ENCODE peak calls at places on chromosome 11, in six cellular contexts. One of them, this sample, is unnamed.

GRCh38 chr11:76830639-76831312 is 29.9 kb upstream of the ACER3 start:
- DNase-seq in colonic mucosa: peak; percentile 26
- DNase-seq in activated naive CD8-positive, alpha-beta T cell treated with anti-CD3 and anti-CD28 coated beads, Interleukin-2, amount 50 U/mL, for 24 hours: no peak
- DNase-seq in uterus: no peak
- DNase-seq in activated T-cell treated with anti-CD3 and anti-CD28 coated beads, Interleukin-2, amount 50 U/mL, for 4 hours: no peak
- DNase-seq in PC-9: no peak
- DNase-seq in this sample: no peak

GRCh38 chr11:36037031-36037430 is 93.2 kb downstream of the LDLRAD3 start:
- DNase-seq in activated T-cell treated with anti-CD3 and anti-CD28 coated beads, Interleukin-2, amount 50 U/mL, for 4 hours: no peak
- DNase-seq in uterus: no peak
- DNase-seq in PC-9: no peak
- DNase-seq in colonic mucosa: no peak
- DNase-seq in activated naive CD8-positive, alpha-beta T cell treated with anti-CD3 and anti-CD28 coated beads, Interleukin-2, amount 50 U/mL, for 24 hours: no peak
- DNase-seq in this sample: no peak

GRCh38 chr11:28146123-28146751 is 38.0 kb downstream of the METTL15 start:
- DNase-seq in activated naive CD8-positive, alpha-beta T cell treated with anti-CD3 and anti-CD28 coated beads, Interleukin-2, amount 50 U/mL, for 24 hours: no peak
- DNase-seq in PC-9: no peak
- DNase-seq in colonic mucosa: no peak
- DNase-seq in uterus: no peak
- DNase-seq in activated T-cell treated with anti-CD3 and anti-CD28 coated beads, Interleukin-2, amount 50 U/mL, for 4 hours: no peak
- DNase-seq in this sample: no peak

GRCh38 chr11:64340671-64341335 is 799 bp downstream of the CCDC88B start:
- DNase-seq in uterus: no peak
- DNase-seq in activated naive CD8-positive, alpha-beta T cell treated with anti-CD3 and anti-CD28 coated beads, Interleukin-2, amount 50 U/mL, for 24 hours: peak; percentile 92
- DNase-seq in PC-9: no peak
- DNase-seq in activated T-cell treated with anti-CD3 and anti-CD28 coated beads, Interleukin-2, amount 50 U/mL, for 4 hours: peak; percentile 75
- DNase-seq in colonic mucosa: peak; percentile 90
- DNase-seq in this sample: peak; percentile 80

GRCh38 chr11:112610996-112611795 is 350.0 kb upstream of the NCAM1 start:
- DNase-seq in activated T-cell treated with anti-CD3 and anti-CD28 coated beads, Interleukin-2, amount 50 U/mL, for 4 hours: no peak
- DNase-seq in uterus: no peak
- DNase-seq in activated naive CD8-positive, alpha-beta T cell treated with anti-CD3 and anti-CD28 coated beads, Interleukin-2, amount 50 U/mL, for 24 hours: no peak
- DNase-seq in PC-9: no peak
- DNase-seq in colonic mucosa: no peak
- DNase-seq in this sample: no peak

GRCh38 chr11:125079151-125079877 is 16.2 kb downstream of the SLC37A2 start:
- DNase-seq in PC-9: peak; percentile 49
- DNase-seq in activated T-cell treated with anti-CD3 and anti-CD28 coated beads, Interleukin-2, amount 50 U/mL, for 4 hours: no peak
- DNase-seq in colonic mucosa: no peak
- DNase-seq in uterus: no peak
- DNase-seq in activated naive CD8-positive, alpha-beta T cell treated with anti-CD3 and anti-CD28 coated beads, Interleukin-2, amount 50 U/mL, for 24 hours: no peak
- DNase-seq in this sample: no peak

GRCh38 chr11:120337896-120338840 is 2.0 kb downstream of the ARHGEF12 start:
- DNase-seq in colonic mucosa: no peak
- DNase-seq in activated naive CD8-positive, alpha-beta T cell treated with anti-CD3 and anti-CD28 coated beads, Interleukin-2, amount 50 U/mL, for 24 hours: no peak
- DNase-seq in uterus: no peak
- DNase-seq in activated T-cell treated with anti-CD3 and anti-CD28 coated beads, Interleukin-2, amount 50 U/mL, for 4 hours: no peak
- DNase-seq in PC-9: no peak
- DNase-seq in this sample: no peak

GRCh38 chr11:125433454-125434121 is 62.5 kb downstream of the FEZ1 start:
- DNase-seq in uterus: no peak
- DNase-seq in colonic mucosa: no peak
- DNase-seq in activated naive CD8-positive, alpha-beta T cell treated with anti-CD3 and anti-CD28 coated beads, Interleukin-2, amount 50 U/mL, for 24 hours: peak; percentile 25
- DNase-seq in activated T-cell treated with anti-CD3 and anti-CD28 coated beads, Interleukin-2, amount 50 U/mL, for 4 hours: no peak
- DNase-seq in PC-9: peak; percentile 14
- DNase-seq in this sample: peak; percentile 8

GRCh38 chr11:118870396-118871343 is 13.0 kb upstream of the CXCR5 start:
- DNase-seq in activated naive CD8-positive, alpha-beta T cell treated with anti-CD3 and anti-CD28 coated beads, Interleukin-2, amount 50 U/mL, for 24 hours: no peak
- DNase-seq in uterus: peak; percentile 38
- DNase-seq in PC-9: peak; percentile 67
- DNase-seq in colonic mucosa: peak; percentile 30
- DNase-seq in activated T-cell treated with anti-CD3 and anti-CD28 coated beads, Interleukin-2, amount 50 U/mL, for 4 hours: no peak
- DNase-seq in this sample: no peak

GRCh38 chr11:74171630-74172465 is 759 bp downstream of the PPME1 start:
- DNase-seq in activated T-cell treated with anti-CD3 and anti-CD28 coated beads, Interleukin-2, amount 50 U/mL, for 4 hours: no peak
- DNase-seq in PC-9: no peak
- DNase-seq in colonic mucosa: peak; percentile 24
- DNase-seq in uterus: no peak
- DNase-seq in activated naive CD8-positive, alpha-beta T cell treated with anti-CD3 and anti-CD28 coated beads, Interleukin-2, amount 50 U/mL, for 24 hours: no peak
- DNase-seq in this sample: no peak

This sample was measured in stimulated activated CD4-positive, alpha-beta T cell treated with anti-CD3 and anti-CD28 coated beads, Interleukin-4, amount 100 ng/mL, for 1 hour.